ENCODE peak calls at places on chromosomes 4 and X, in four cellular contexts. H is NCI-H2081 treated with DMSO at 0.1 percent for 48 hours, A is germinal center, E is Calu3. F is an unnamed sample.

GRCh38 chrX:103356023-103356798 is at the start of gene TCEAL9:
- DNase-seq in H (peak; percentile 74), A (no peak), E (peak; percentile 30), F (peak; percentile 24)

GRCh38 chrX:152843852-152844251 is 13.0 kb downstream of the NSDHL start:
- DNase-seq in H (no peak), A (no peak), E (no peak), F (no peak)

GRCh38 chrX:88735835-88736234 is 11.2 kb upstream of the CPXCR1 start:
- DNase-seq in H (no peak), A (no peak), E (no peak), F (no peak)

GRCh38 chr4:992297-993110 is 700 bp downstream of the SLC26A1 start:
- DNase-seq in H (no peak), A (no peak), E (peak; percentile 59), F (peak; percentile 60)

GRCh38 chr4:103067841-103068547 is 8.6 kb downstream of the SLC9B2 start:
- DNase-seq in H (no peak), A (no peak), E (no peak), F (no peak)

GRCh38 chr4:121950212-121950679 is 1.6 kb downstream of the TRPC3 start:
- DNase-seq in H (no peak), A (peak; percentile 83), E (peak; percentile 65), F (peak; percentile 17)

GRCh38 chrX:138885886-138886285 is 174.4 kb upstream of the FGF13 start:
- DNase-seq in H (no peak), A (no peak), E (no peak), F (no peak)

GRCh38 chr4:151227731-151228130 is 49.2 kb upstream of the PRSS48 start:
- DNase-seq in H (no peak), A (no peak), E (no peak), F (no peak)

GRCh38 chrX:75642811-75643361 is 120.0 kb upstream of the ZDHHC15 start:
- DNase-seq in H (no peak), A (no peak), E (no peak), F (no peak)

GRCh38 chr4:86744570-86744969 is 104.6 kb downstream of the SLC10A6 start:
- DNase-seq in H (no peak), A (no peak), E (no peak), F (no peak)

GRCh38 chrX:43968347-43968746 is 4.8 kb downstream of the NDP start:
- DNase-seq in H (no peak), A (no peak), E (no peak), F (no peak)

GRCh38 chr4:81757706-81758105 is 286.0 kb upstream of the RASGEF1B start:
- DNase-seq in H (no peak), A (no peak), E (no peak), F (no peak)

GRCh38 chr4:84913176-84913575 is 53.3 kb downstream of the WDFY3 start:
- DNase-seq in H (no peak), A (no peak), E (no peak), F (no peak)

GRCh38 chr4:173958445-173958844 is 325.0 kb downstream of the FBXO8 start:
- DNase-seq in H (no peak), A (no peak), E (no peak), F (no peak)

GRCh38 chrX:128051526-128051925 is 677 bp downstream of the ACTRT1 start:
- DNase-seq in H (no peak), A (no peak), E (no peak), F (no peak)

GRCh38 chr4:129379429-129379828 is 283.5 kb downstream of the C4orf33 start:
- DNase-seq in H (no peak), A (no peak), E (no peak), F (no peak)